ENCODE peak calls at places on chromosome 3, in seven cellular contexts. One of them, this sample, is unnamed.
A peak's percentile ranks its signal among the peaks of the same experiment; 100 is the strongest.

GRCh38 chr3:14410501-14411165 is 8.2 kb downstream of the SLC6A6 start:
- DNase-seq in aorta: peak; percentile 87
- DNase-seq in iris pigment epithelial cell: peak; percentile 89
- DNase-seq in AG09319: peak; percentile 82
- DNase-seq in activated naive CD8-positive, alpha-beta T cell treated with anti-CD3 and anti-CD28 coated beads, Interleukin-2, amount 50 U/mL, for 24 hours: peak; percentile 58
- DNase-seq in fibroblast of mammary gland: peak; percentile 88
- DNase-seq in CD4-positive, CD25-positive, alpha-beta regulatory T cell: no peak
- DNase-seq in this sample: no peak

GRCh38 chr3:56976666-56977560 is 83.6 kb upstream of the SPATA12 start:
- DNase-seq in aorta: no peak
- DNase-seq in iris pigment epithelial cell: peak; percentile 36
- DNase-seq in AG09319: peak; percentile 7
- DNase-seq in activated naive CD8-positive, alpha-beta T cell treated with anti-CD3 and anti-CD28 coated beads, Interleukin-2, amount 50 U/mL, for 24 hours: no peak
- DNase-seq in fibroblast of mammary gland: peak; percentile 74
- DNase-seq in CD4-positive, CD25-positive, alpha-beta regulatory T cell: no peak
- DNase-seq in this sample: no peak

GRCh38 chr3:129305592-129306091 is 27.0 kb downstream of the HMCES start:
- DNase-seq in aorta: peak; percentile 93
- DNase-seq in iris pigment epithelial cell: peak; percentile 94
- DNase-seq in AG09319: no peak
- DNase-seq in activated naive CD8-positive, alpha-beta T cell treated with anti-CD3 and anti-CD28 coated beads, Interleukin-2, amount 50 U/mL, for 24 hours: no peak
- DNase-seq in fibroblast of mammary gland: peak; percentile 92
- DNase-seq in CD4-positive, CD25-positive, alpha-beta regulatory T cell: no peak
- DNase-seq in this sample: peak; percentile 99

GRCh38 chr3:43319364-43319763 is 33.0 kb downstream of the SNRK start:
- DNase-seq in aorta: no peak
- DNase-seq in iris pigment epithelial cell: no peak
- DNase-seq in AG09319: no peak
- DNase-seq in activated naive CD8-positive, alpha-beta T cell treated with anti-CD3 and anti-CD28 coated beads, Interleukin-2, amount 50 U/mL, for 24 hours: no peak
- DNase-seq in fibroblast of mammary gland: peak; percentile 8
- DNase-seq in CD4-positive, CD25-positive, alpha-beta regulatory T cell: no peak
- DNase-seq in this sample: no peak

GRCh38 chr3:12796171-12797123 is at the start of gene CAND2:
- DNase-seq in aorta: peak; percentile 82
- DNase-seq in iris pigment epithelial cell: peak; percentile 36
- DNase-seq in AG09319: no peak
- DNase-seq in activated naive CD8-positive, alpha-beta T cell treated with anti-CD3 and anti-CD28 coated beads, Interleukin-2, amount 50 U/mL, for 24 hours: peak; percentile 43
- DNase-seq in fibroblast of mammary gland: peak; percentile 36
- DNase-seq in CD4-positive, CD25-positive, alpha-beta regulatory T cell: peak; percentile 17
- DNase-seq in this sample: no peak

GRCh38 chr3:15327941-15328340 is 4.4 kb downstream of the SH3BP5 start:
- DNase-seq in aorta: peak; percentile 58
- DNase-seq in iris pigment epithelial cell: peak; percentile 42
- DNase-seq in AG09319: peak; percentile 47
- DNase-seq in activated naive CD8-positive, alpha-beta T cell treated with anti-CD3 and anti-CD28 coated beads, Interleukin-2, amount 50 U/mL, for 24 hours: no peak
- DNase-seq in fibroblast of mammary gland: peak; percentile 55
- DNase-seq in CD4-positive, CD25-positive, alpha-beta regulatory T cell: no peak
- DNase-seq in this sample: no peak

GRCh38 chr3:124862006-124862405 is 25.2 kb downstream of the ITGB5 start:
- DNase-seq in aorta: no peak
- DNase-seq in iris pigment epithelial cell: no peak
- DNase-seq in AG09319: no peak
- DNase-seq in activated naive CD8-positive, alpha-beta T cell treated with anti-CD3 and anti-CD28 coated beads, Interleukin-2, amount 50 U/mL, for 24 hours: no peak
- DNase-seq in fibroblast of mammary gland: no peak
- DNase-seq in CD4-positive, CD25-positive, alpha-beta regulatory T cell: no peak
- DNase-seq in this sample: no peak

GRCh38 chr3:127836004-127836882 is 13.9 kb upstream of the MGLL start:
- DNase-seq in aorta: no peak
- DNase-seq in iris pigment epithelial cell: no peak
- DNase-seq in AG09319: no peak
- DNase-seq in activated naive CD8-positive, alpha-beta T cell treated with anti-CD3 and anti-CD28 coated beads, Interleukin-2, amount 50 U/mL, for 24 hours: no peak
- DNase-seq in fibroblast of mammary gland: no peak
- DNase-seq in CD4-positive, CD25-positive, alpha-beta regulatory T cell: no peak
- DNase-seq in this sample: no peak

GRCh38 chr3:43786102-43786952 is 95.6 kb downstream of the ABHD5 start:
- DNase-seq in aorta: no peak
- DNase-seq in iris pigment epithelial cell: no peak
- DNase-seq in AG09319: no peak
- DNase-seq in activated naive CD8-positive, alpha-beta T cell treated with anti-CD3 and anti-CD28 coated beads, Interleukin-2, amount 50 U/mL, for 24 hours: no peak
- DNase-seq in fibroblast of mammary gland: no peak
- DNase-seq in CD4-positive, CD25-positive, alpha-beta regulatory T cell: no peak
- DNase-seq in this sample: no peak

GRCh38 chr3:121957674-121958419 is 63.6 kb downstream of the SLC15A2 start:
- DNase-seq in aorta: peak; percentile 59
- DNase-seq in iris pigment epithelial cell: no peak
- DNase-seq in AG09319: no peak
- DNase-seq in activated naive CD8-positive, alpha-beta T cell treated with anti-CD3 and anti-CD28 coated beads, Interleukin-2, amount 50 U/mL, for 24 hours: no peak
- DNase-seq in fibroblast of mammary gland: no peak
- DNase-seq in CD4-positive, CD25-positive, alpha-beta regulatory T cell: no peak
- DNase-seq in this sample: no peak

GRCh38 chr3:12869025-12869695 is 27.8 kb upstream of the RPL32 start:
- DNase-seq in aorta: no peak
- DNase-seq in iris pigment epithelial cell: no peak
- DNase-seq in AG09319: no peak
- DNase-seq in activated naive CD8-positive, alpha-beta T cell treated with anti-CD3 and anti-CD28 coated beads, Interleukin-2, amount 50 U/mL, for 24 hours: peak; percentile 58
- DNase-seq in fibroblast of mammary gland: no peak
- DNase-seq in CD4-positive, CD25-positive, alpha-beta regulatory T cell: no peak
- DNase-seq in this sample: no peak

GRCh38 chr3:136068708-136069107 is 103.2 kb downstream of the PPP2R3A start:
- DNase-seq in aorta: no peak
- DNase-seq in iris pigment epithelial cell: peak; percentile 23
- DNase-seq in AG09319: no peak
- DNase-seq in activated naive CD8-positive, alpha-beta T cell treated with anti-CD3 and anti-CD28 coated beads, Interleukin-2, amount 50 U/mL, for 24 hours: no peak
- DNase-seq in fibroblast of mammary gland: peak; percentile 95
- DNase-seq in CD4-positive, CD25-positive, alpha-beta regulatory T cell: no peak
- DNase-seq in this sample: no peak

GRCh38 chr3:133209871-133210550 is 171.8 kb downstream of the TMEM108 start:
- DNase-seq in aorta: no peak
- DNase-seq in iris pigment epithelial cell: no peak
- DNase-seq in AG09319: no peak
- DNase-seq in activated naive CD8-positive, alpha-beta T cell treated with anti-CD3 and anti-CD28 coated beads, Interleukin-2, amount 50 U/mL, for 24 hours: no peak
- DNase-seq in fibroblast of mammary gland: peak; percentile 30
- DNase-seq in CD4-positive, CD25-positive, alpha-beta regulatory T cell: no peak
- DNase-seq in this sample: no peak

GRCh38 chr3:10594915-10595314 is 89.5 kb upstream of the ATP2B2 start:
- DNase-seq in aorta: peak; percentile 50
- DNase-seq in iris pigment epithelial cell: peak; percentile 66
- DNase-seq in AG09319: no peak
- DNase-seq in activated naive CD8-positive, alpha-beta T cell treated with anti-CD3 and anti-CD28 coated beads, Interleukin-2, amount 50 U/mL, for 24 hours: peak; percentile 45
- DNase-seq in fibroblast of mammary gland: peak; percentile 46
- DNase-seq in CD4-positive, CD25-positive, alpha-beta regulatory T cell: peak; percentile 37
- DNase-seq in this sample: peak; percentile 75

GRCh38 chr3:133777807-133778568 is 27.6 kb upstream of the SRPRB start:
- DNase-seq in aorta: no peak
- DNase-seq in iris pigment epithelial cell: no peak
- DNase-seq in AG09319: no peak
- DNase-seq in activated naive CD8-positive, alpha-beta T cell treated with anti-CD3 and anti-CD28 coated beads, Interleukin-2, amount 50 U/mL, for 24 hours: no peak
- DNase-seq in fibroblast of mammary gland: no peak
- DNase-seq in CD4-positive, CD25-positive, alpha-beta regulatory T cell: no peak
- DNase-seq in this sample: no peak

GRCh38 chr3:139676634-139677197 is 1.1 kb downstream of the NMNAT3 start:
- DNase-seq in aorta: no peak
- DNase-seq in iris pigment epithelial cell: no peak
- DNase-seq in AG09319: no peak
- DNase-seq in activated naive CD8-positive, alpha-beta T cell treated with anti-CD3 and anti-CD28 coated beads, Interleukin-2, amount 50 U/mL, for 24 hours: no peak
- DNase-seq in fibroblast of mammary gland: no peak
- DNase-seq in CD4-positive, CD25-positive, alpha-beta regulatory T cell: no peak
- DNase-seq in this sample: no peak

GRCh38 chr3:81072591-81072990 is 688.9 kb downstream of the GBE1 start:
- DNase-seq in aorta: no peak
- DNase-seq in iris pigment epithelial cell: no peak
- DNase-seq in AG09319: no peak
- DNase-seq in activated naive CD8-positive, alpha-beta T cell treated with anti-CD3 and anti-CD28 coated beads, Interleukin-2, amount 50 U/mL, for 24 hours: no peak
- DNase-seq in fibroblast of mammary gland: no peak
- DNase-seq in CD4-positive, CD25-positive, alpha-beta regulatory T cell: no peak
- DNase-seq in this sample: no peak

GRCh38 chr3:166013073-166013679 is 176.0 kb upstream of the BCHE start:
- DNase-seq in aorta: no peak
- DNase-seq in iris pigment epithelial cell: peak; percentile 27
- DNase-seq in AG09319: no peak
- DNase-seq in activated naive CD8-positive, alpha-beta T cell treated with anti-CD3 and anti-CD28 coated beads, Interleukin-2, amount 50 U/mL, for 24 hours: no peak
- DNase-seq in fibroblast of mammary gland: peak; percentile 50
- DNase-seq in CD4-positive, CD25-positive, alpha-beta regulatory T cell: no peak
- DNase-seq in this sample: peak; percentile 5

GRCh38 chr3:46168583-46168982 is 39.5 kb downstream of the CCR1 start:
- DNase-seq in aorta: no peak
- DNase-seq in iris pigment epithelial cell: peak; percentile 51
- DNase-seq in AG09319: peak; percentile 24
- DNase-seq in activated naive CD8-positive, alpha-beta T cell treated with anti-CD3 and anti-CD28 coated beads, Interleukin-2, amount 50 U/mL, for 24 hours: no peak
- DNase-seq in fibroblast of mammary gland: no peak
- DNase-seq in CD4-positive, CD25-positive, alpha-beta regulatory T cell: no peak
- DNase-seq in this sample: no peak

GRCh38 chr3:12393894-12394293 is 90.4 kb upstream of the TSEN2 start:
- DNase-seq in aorta: no peak
- DNase-seq in iris pigment epithelial cell: peak; percentile 92
- DNase-seq in AG09319: peak; percentile 95
- DNase-seq in activated naive CD8-positive, alpha-beta T cell treated with anti-CD3 and anti-CD28 coated beads, Interleukin-2, amount 50 U/mL, for 24 hours: no peak
- DNase-seq in fibroblast of mammary gland: peak; percentile 97
- DNase-seq in CD4-positive, CD25-positive, alpha-beta regulatory T cell: no peak
- DNase-seq in this sample: no peak

GRCh38 chr3:192571197-192571791 is 156.0 kb downstream of the FGF12 start:
- DNase-seq in aorta: peak; percentile 73
- DNase-seq in iris pigment epithelial cell: peak; percentile 56
- DNase-seq in AG09319: no peak
- DNase-seq in activated naive CD8-positive, alpha-beta T cell treated with anti-CD3 and anti-CD28 coated beads, Interleukin-2, amount 50 U/mL, for 24 hours: no peak
- DNase-seq in fibroblast of mammary gland: peak; percentile 58
- DNase-seq in CD4-positive, CD25-positive, alpha-beta regulatory T cell: no peak
- DNase-seq in this sample: no peak

GRCh38 chr3:62208385-62208784 is 165.0 kb downstream of the FEZF2 start:
- DNase-seq in aorta: no peak
- DNase-seq in iris pigment epithelial cell: no peak
- DNase-seq in AG09319: no peak
- DNase-seq in activated naive CD8-positive, alpha-beta T cell treated with anti-CD3 and anti-CD28 coated beads, Interleukin-2, amount 50 U/mL, for 24 hours: no peak
- DNase-seq in fibroblast of mammary gland: no peak
- DNase-seq in CD4-positive, CD25-positive, alpha-beta regulatory T cell: no peak
- DNase-seq in this sample: no peak

GRCh38 chr3:41997702-41998551 is 36.0 kb upstream of the ULK4 start:
- DNase-seq in aorta: no peak
- DNase-seq in iris pigment epithelial cell: peak; percentile 28
- DNase-seq in AG09319: no peak
- DNase-seq in activated naive CD8-positive, alpha-beta T cell treated with anti-CD3 and anti-CD28 coated beads, Interleukin-2, amount 50 U/mL, for 24 hours: no peak
- DNase-seq in fibroblast of mammary gland: peak; percentile 21
- DNase-seq in CD4-positive, CD25-positive, alpha-beta regulatory T cell: no peak
- DNase-seq in this sample: no peak

GRCh38 chr3:177928156-177928555 is 608.1 kb upstream of the KCNMB2 start:
- DNase-seq in aorta: no peak
- DNase-seq in iris pigment epithelial cell: peak; percentile 68
- DNase-seq in AG09319: no peak
- DNase-seq in activated naive CD8-positive, alpha-beta T cell treated with anti-CD3 and anti-CD28 coated beads, Interleukin-2, amount 50 U/mL, for 24 hours: no peak
- DNase-seq in fibroblast of mammary gland: peak; percentile 80
- DNase-seq in CD4-positive, CD25-positive, alpha-beta regulatory T cell: no peak
- DNase-seq in this sample: no peak

GRCh38 chr3:171345112-171345843 is 114.9 kb downstream of the TNIK start:
- DNase-seq in aorta: no peak
- DNase-seq in iris pigment epithelial cell: no peak
- DNase-seq in AG09319: no peak
- DNase-seq in activated naive CD8-positive, alpha-beta T cell treated with anti-CD3 and anti-CD28 coated beads, Interleukin-2, amount 50 U/mL, for 24 hours: no peak
- DNase-seq in fibroblast of mammary gland: no peak
- DNase-seq in CD4-positive, CD25-positive, alpha-beta regulatory T cell: no peak
- DNase-seq in this sample: no peak

GRCh38 chr3:71583569-71584215 is at the start of gene FOXP1:
- DNase-seq in aorta: peak; percentile 85
- DNase-seq in iris pigment epithelial cell: peak; percentile 83
- DNase-seq in AG09319: peak; percentile 53
- DNase-seq in activated naive CD8-positive, alpha-beta T cell treated with anti-CD3 and anti-CD28 coated beads, Interleukin-2, amount 50 U/mL, for 24 hours: peak; percentile 68
- DNase-seq in fibroblast of mammary gland: peak; percentile 63
- DNase-seq in CD4-positive, CD25-positive, alpha-beta regulatory T cell: peak; percentile 68
- DNase-seq in this sample: no peak

GRCh38 chr3:16227566-16227965 is 37.2 kb downstream of the DPH3 start:
- DNase-seq in aorta: no peak
- DNase-seq in iris pigment epithelial cell: no peak
- DNase-seq in AG09319: no peak
- DNase-seq in activated naive CD8-positive, alpha-beta T cell treated with anti-CD3 and anti-CD28 coated beads, Interleukin-2, amount 50 U/mL, for 24 hours: no peak
- DNase-seq in fibroblast of mammary gland: no peak
- DNase-seq in CD4-positive, CD25-positive, alpha-beta regulatory T cell: no peak
- DNase-seq in this sample: no peak

GRCh38 chr3:105539897-105540296 is 173.2 kb downstream of the ALCAM start:
- DNase-seq in aorta: no peak
- DNase-seq in iris pigment epithelial cell: peak; percentile 40
- DNase-seq in AG09319: no peak
- DNase-seq in activated naive CD8-positive, alpha-beta T cell treated with anti-CD3 and anti-CD28 coated beads, Interleukin-2, amount 50 U/mL, for 24 hours: no peak
- DNase-seq in fibroblast of mammary gland: no peak
- DNase-seq in CD4-positive, CD25-positive, alpha-beta regulatory T cell: no peak
- DNase-seq in this sample: no peak

GRCh38 chr3:62095756-62096155 is 277.6 kb downstream of the FEZF2 start:
- DNase-seq in aorta: no peak
- DNase-seq in iris pigment epithelial cell: peak; percentile 6
- DNase-seq in AG09319: no peak
- DNase-seq in activated naive CD8-positive, alpha-beta T cell treated with anti-CD3 and anti-CD28 coated beads, Interleukin-2, amount 50 U/mL, for 24 hours: no peak
- DNase-seq in fibroblast of mammary gland: no peak
- DNase-seq in CD4-positive, CD25-positive, alpha-beta regulatory T cell: no peak
- DNase-seq in this sample: no peak

GRCh38 chr3:128875556-128876120 is 3.8 kb upstream of the ACAD9 start:
- DNase-seq in aorta: peak; percentile 69
- DNase-seq in iris pigment epithelial cell: no peak
- DNase-seq in AG09319: no peak
- DNase-seq in activated naive CD8-positive, alpha-beta T cell treated with anti-CD3 and anti-CD28 coated beads, Interleukin-2, amount 50 U/mL, for 24 hours: peak; percentile 66
- DNase-seq in fibroblast of mammary gland: no peak
- DNase-seq in CD4-positive, CD25-positive, alpha-beta regulatory T cell: peak; percentile 65
- DNase-seq in this sample: peak; percentile 33

GRCh38 chr3:152051501-152052404 is 178.3 kb downstream of the SUCNR1 start:
- DNase-seq in aorta: no peak
- DNase-seq in iris pigment epithelial cell: peak; percentile 95
- DNase-seq in AG09319: no peak
- DNase-seq in activated naive CD8-positive, alpha-beta T cell treated with anti-CD3 and anti-CD28 coated beads, Interleukin-2, amount 50 U/mL, for 24 hours: no peak
- DNase-seq in fibroblast of mammary gland: peak; percentile 45
- DNase-seq in CD4-positive, CD25-positive, alpha-beta regulatory T cell: no peak
- DNase-seq in this sample: no peak

This sample was measured in iPS DF 6.9.